ENCODE peak calls at places on chromosome 18, in nine cellular contexts. B is T-helper 1 cell; R is natural killer cell treated with Interleukin-12 subunit alpha and Interleukin-12 subunit beta and Interleukin-15 and Interleukin-18, amount 100 ng/mL, for 72 hours; O is sigmoid colon; Z is frontal cortex; C is HFFc6; X is amniotic stem cell; U is H9; E is activated naive CD8-positive, alpha-beta T cell treated with anti-CD3 and anti-CD28 coated beads for 36 hours. S is an unnamed sample.

GRCh38 chr18:22167471-22168151 is 1.8 kb upstream of the GATA6 start:
- DNase-seq in U (peak), R (no peak), Z (no peak), E (no peak), O (no peak), X (no peak), C (no peak), B (no peak), S (no peak)

GRCh38 chr18:26181343-26181826 is 44.9 kb upstream of the TAF4B start:
- DNase-seq in C (no peak), E (no peak), B (no peak), X (no peak), Z (no peak), R (no peak), U (no peak), O (no peak), S (no peak)

GRCh38 chr18:55893948-55894347 is 306.0 kb upstream of the TCF4 start:
- DNase-seq in X (no peak), U (no peak), Z (no peak), E (no peak), R (no peak), O (no peak), C (no peak), B (no peak), S (no peak)

GRCh38 chr18:23547806-23548205 is 38.5 kb downstream of the NPC1 start:
- DNase-seq in Z (no peak), X (no peak), B (no peak), E (no peak), U (no peak), R (no peak), O (no peak), C (peak), S (no peak)

GRCh38 chr18:11005528-11005927 is 143.8 kb downstream of the PIEZO2 start:
- DNase-seq in O (peak), U (no peak), Z (no peak), C (no peak), X (no peak), E (no peak), R (no peak), B (no peak), S (no peak)

GRCh38 chr18:7598167-7599062 is 31.3 kb downstream of the PTPRM start:
- DNase-seq in X (no peak), Z (no peak), U (no peak), O (no peak), E (no peak), B (no peak), R (no peak), C (peak), S (no peak)

GRCh38 chr18:51110073-51110797 is 80.2 kb downstream of the SMAD4 start:
- DNase-seq in X (no peak), Z (peak), B (peak), O (peak), U (peak), C (peak), E (peak), R (peak), S (peak)

GRCh38 chr18:77086656-77087390 is 45.8 kb downstream of the MBP start:
- DNase-seq in C (no peak), B (no peak), R (no peak), X (no peak), Z (no peak), U (no peak), O (no peak), E (no peak), S (no peak)

GRCh38 chr18:3380384-3380961 is 69.5 kb upstream of the TGIF1 start:
- DNase-seq in C (no peak), X (no peak), O (no peak), Z (no peak), E (no peak), B (no peak), U (no peak), R (no peak), S (no peak)

GRCh38 chr18:28115149-28115550 is 61.8 kb downstream of the CDH2 start:
- DNase-seq in C (peak), O (no peak), U (no peak), Z (no peak), E (no peak), B (no peak), X (peak), R (no peak), S (no peak)

GRCh38 chr18:7000484-7001096 is 117.0 kb downstream of the LAMA1 start:
- DNase-seq in B (no peak), E (no peak), R (no peak), C (no peak), X (peak), O (no peak), Z (peak), U (no peak), S (no peak)

GRCh38 chr18:31606265-31606664 is 14.6 kb downstream of the TTR start:
- DNase-seq in Z (no peak), O (no peak), U (no peak), R (no peak), E (no peak), X (no peak), B (no peak), C (no peak), S (no peak)

GRCh38 chr18:74331404-74331803 is 15.8 kb downstream of the C18orf63 start:
- DNase-seq in B (no peak), R (no peak), C (peak), U (no peak), O (no peak), E (no peak), Z (no peak), X (no peak), S (no peak)

GRCh38 chr18:21853020-21853419 is 112.4 kb downstream of the MIB1 start:
- DNase-seq in R (no peak), Z (no peak), X (no peak), E (no peak), B (no peak), C (no peak), U (no peak), O (no peak), S (no peak)

GRCh38 chr18:28884304-28884703 is 707.4 kb upstream of the CDH2 start:
- DNase-seq in X (no peak), B (no peak), C (peak), U (no peak), E (no peak), O (no peak), Z (no peak), R (no peak), S (no peak)

GRCh38 chr18:44093253-44093652 is 587.4 kb upstream of the SETBP1 start:
- DNase-seq in X (no peak), E (no peak), B (no peak), O (no peak), Z (no peak), R (no peak), C (no peak), U (no peak), S (no peak)

GRCh38 chr18:63479826-63480225 is 3.1 kb downstream of the SERPINB5 start:
- DNase-seq in C (no peak), E (no peak), U (no peak), Z (no peak), X (no peak), B (no peak), O (no peak), R (no peak), S (no peak)

GRCh38 chr18:62346327-62347090 is 21.4 kb downstream of the TNFRSF11A start:
- DNase-seq in X (no peak), O (no peak), R (no peak), E (no peak), U (no peak), B (no peak), C (no peak), Z (no peak), S (no peak)

GRCh38 chr18:29560270-29560669 is 1383.3 kb upstream of the CDH2 start:
- DNase-seq in B (no peak), O (no peak), U (no peak), R (no peak), E (no peak), Z (no peak), X (no peak), C (no peak), S (no peak)

GRCh38 chr18:26003391-26003790 is 87.0 kb downstream of the SS18 start:
- DNase-seq in R (no peak), U (no peak), C (no peak), E (no peak), X (no peak), B (no peak), O (no peak), Z (no peak), S (no peak)

S was measured in T-helper 17 cell.